ENCODE peak calls at places on chromosomes 12 and 14, in seven cellular contexts. One of them, this sample, is unnamed.

GRCh38 chr14:75333523-75334190 is 55.0 kb downstream of the FOS start:
- DNase-seq in NCI-H2171: no peak
- DNase-seq in IMR-90: no peak
- DNase-seq in stimulated activated CD4-positive, alpha-beta T cell treated with anti-CD3 and anti-CD28 coated beads, Interleukin-12 subunit alpha, Interleukin-12 subunit beta, amount 100 ng/mL, for 48 hours: no peak
- DNase-seq in NCI-H446: no peak
- DNase-seq in activated naive CD8-positive, alpha-beta T cell treated with anti-CD3 and anti-CD28 coated beads, Interleukin-2, amount 50 U/mL, for 16 hours: no peak
- DNase-seq in fibroblast of the aortic adventitia: no peak
- DNase-seq in this sample: no peak

GRCh38 chr14:101559624-101560533 is 1.4 kb upstream of the DIO3 start:
- DNase-seq in NCI-H2171: peak
- DNase-seq in IMR-90: peak
- DNase-seq in stimulated activated CD4-positive, alpha-beta T cell treated with anti-CD3 and anti-CD28 coated beads, Interleukin-12 subunit alpha, Interleukin-12 subunit beta, amount 100 ng/mL, for 48 hours: no peak
- DNase-seq in NCI-H446: no peak
- DNase-seq in activated naive CD8-positive, alpha-beta T cell treated with anti-CD3 and anti-CD28 coated beads, Interleukin-2, amount 50 U/mL, for 16 hours: no peak
- DNase-seq in fibroblast of the aortic adventitia: no peak
- DNase-seq in this sample: no peak

GRCh38 chr14:90381999-90382451 is 14.8 kb upstream of the CALM1 start:
- DNase-seq in NCI-H2171: no peak
- DNase-seq in IMR-90: no peak
- DNase-seq in stimulated activated CD4-positive, alpha-beta T cell treated with anti-CD3 and anti-CD28 coated beads, Interleukin-12 subunit alpha, Interleukin-12 subunit beta, amount 100 ng/mL, for 48 hours: no peak
- DNase-seq in NCI-H446: no peak
- DNase-seq in activated naive CD8-positive, alpha-beta T cell treated with anti-CD3 and anti-CD28 coated beads, Interleukin-2, amount 50 U/mL, for 16 hours: no peak
- DNase-seq in fibroblast of the aortic adventitia: no peak
- DNase-seq in this sample: no peak

GRCh38 chr14:57575482-57575881 is 81.8 kb upstream of the CCDC198 start:
- DNase-seq in NCI-H2171: no peak
- DNase-seq in IMR-90: no peak
- DNase-seq in stimulated activated CD4-positive, alpha-beta T cell treated with anti-CD3 and anti-CD28 coated beads, Interleukin-12 subunit alpha, Interleukin-12 subunit beta, amount 100 ng/mL, for 48 hours: no peak
- DNase-seq in NCI-H446: no peak
- DNase-seq in activated naive CD8-positive, alpha-beta T cell treated with anti-CD3 and anti-CD28 coated beads, Interleukin-2, amount 50 U/mL, for 16 hours: no peak
- DNase-seq in fibroblast of the aortic adventitia: no peak
- DNase-seq in this sample: no peak

GRCh38 chr12:103778781-103779180 is 62.3 kb downstream of the NT5DC3 start:
- DNase-seq in NCI-H2171: peak
- DNase-seq in IMR-90: no peak
- DNase-seq in stimulated activated CD4-positive, alpha-beta T cell treated with anti-CD3 and anti-CD28 coated beads, Interleukin-12 subunit alpha, Interleukin-12 subunit beta, amount 100 ng/mL, for 48 hours: no peak
- DNase-seq in NCI-H446: no peak
- DNase-seq in activated naive CD8-positive, alpha-beta T cell treated with anti-CD3 and anti-CD28 coated beads, Interleukin-2, amount 50 U/mL, for 16 hours: no peak
- DNase-seq in fibroblast of the aortic adventitia: no peak
- DNase-seq in this sample: no peak

GRCh38 chr12:916712-917445 is 32.6 kb downstream of the RAD52 start:
- DNase-seq in NCI-H2171: no peak
- DNase-seq in IMR-90: no peak
- DNase-seq in stimulated activated CD4-positive, alpha-beta T cell treated with anti-CD3 and anti-CD28 coated beads, Interleukin-12 subunit alpha, Interleukin-12 subunit beta, amount 100 ng/mL, for 48 hours: no peak
- DNase-seq in NCI-H446: no peak
- DNase-seq in activated naive CD8-positive, alpha-beta T cell treated with anti-CD3 and anti-CD28 coated beads, Interleukin-2, amount 50 U/mL, for 16 hours: no peak
- DNase-seq in fibroblast of the aortic adventitia: no peak
- DNase-seq in this sample: no peak

GRCh38 chr12:130249376-130249775 is 87.1 kb downstream of the FZD10 start:
- DNase-seq in NCI-H2171: no peak
- DNase-seq in IMR-90: no peak
- DNase-seq in stimulated activated CD4-positive, alpha-beta T cell treated with anti-CD3 and anti-CD28 coated beads, Interleukin-12 subunit alpha, Interleukin-12 subunit beta, amount 100 ng/mL, for 48 hours: no peak
- DNase-seq in NCI-H446: no peak
- DNase-seq in activated naive CD8-positive, alpha-beta T cell treated with anti-CD3 and anti-CD28 coated beads, Interleukin-2, amount 50 U/mL, for 16 hours: no peak
- DNase-seq in fibroblast of the aortic adventitia: no peak
- DNase-seq in this sample: no peak

GRCh38 chr14:72616294-72616693 is 277.6 kb downstream of the DPF3 start:
- DNase-seq in NCI-H2171: no peak
- DNase-seq in IMR-90: peak
- DNase-seq in stimulated activated CD4-positive, alpha-beta T cell treated with anti-CD3 and anti-CD28 coated beads, Interleukin-12 subunit alpha, Interleukin-12 subunit beta, amount 100 ng/mL, for 48 hours: no peak
- DNase-seq in NCI-H446: no peak
- DNase-seq in activated naive CD8-positive, alpha-beta T cell treated with anti-CD3 and anti-CD28 coated beads, Interleukin-2, amount 50 U/mL, for 16 hours: no peak
- DNase-seq in fibroblast of the aortic adventitia: peak
- DNase-seq in this sample: no peak

GRCh38 chr12:48069253-48069652 is 36.6 kb downstream of the SENP1 start:
- DNase-seq in NCI-H2171: no peak
- DNase-seq in IMR-90: peak
- DNase-seq in stimulated activated CD4-positive, alpha-beta T cell treated with anti-CD3 and anti-CD28 coated beads, Interleukin-12 subunit alpha, Interleukin-12 subunit beta, amount 100 ng/mL, for 48 hours: no peak
- DNase-seq in NCI-H446: no peak
- DNase-seq in activated naive CD8-positive, alpha-beta T cell treated with anti-CD3 and anti-CD28 coated beads, Interleukin-2, amount 50 U/mL, for 16 hours: no peak
- DNase-seq in fibroblast of the aortic adventitia: peak
- DNase-seq in this sample: no peak

GRCh38 chr14:79584679-79585078 is 626.6 kb downstream of the DIO2 start:
- DNase-seq in NCI-H2171: no peak
- DNase-seq in IMR-90: peak
- DNase-seq in stimulated activated CD4-positive, alpha-beta T cell treated with anti-CD3 and anti-CD28 coated beads, Interleukin-12 subunit alpha, Interleukin-12 subunit beta, amount 100 ng/mL, for 48 hours: no peak
- DNase-seq in NCI-H446: peak
- DNase-seq in activated naive CD8-positive, alpha-beta T cell treated with anti-CD3 and anti-CD28 coated beads, Interleukin-2, amount 50 U/mL, for 16 hours: no peak
- DNase-seq in fibroblast of the aortic adventitia: peak
- DNase-seq in this sample: no peak

GRCh38 chr12:54232790-54233189 is 44.0 kb upstream of the SMUG1 start:
- DNase-seq in NCI-H2171: no peak
- DNase-seq in IMR-90: peak
- DNase-seq in stimulated activated CD4-positive, alpha-beta T cell treated with anti-CD3 and anti-CD28 coated beads, Interleukin-12 subunit alpha, Interleukin-12 subunit beta, amount 100 ng/mL, for 48 hours: no peak
- DNase-seq in NCI-H446: no peak
- DNase-seq in activated naive CD8-positive, alpha-beta T cell treated with anti-CD3 and anti-CD28 coated beads, Interleukin-2, amount 50 U/mL, for 16 hours: no peak
- DNase-seq in fibroblast of the aortic adventitia: peak
- DNase-seq in this sample: no peak

GRCh38 chr14:90697146-90697545 is 119.1 kb downstream of the TTC7B start:
- DNase-seq in NCI-H2171: no peak
- DNase-seq in IMR-90: no peak
- DNase-seq in stimulated activated CD4-positive, alpha-beta T cell treated with anti-CD3 and anti-CD28 coated beads, Interleukin-12 subunit alpha, Interleukin-12 subunit beta, amount 100 ng/mL, for 48 hours: no peak
- DNase-seq in NCI-H446: peak
- DNase-seq in activated naive CD8-positive, alpha-beta T cell treated with anti-CD3 and anti-CD28 coated beads, Interleukin-2, amount 50 U/mL, for 16 hours: no peak
- DNase-seq in fibroblast of the aortic adventitia: no peak
- DNase-seq in this sample: no peak

GRCh38 chr12:54723653-54724256 is 75.6 kb upstream of the DCD start:
- DNase-seq in NCI-H2171: no peak
- DNase-seq in IMR-90: peak
- DNase-seq in stimulated activated CD4-positive, alpha-beta T cell treated with anti-CD3 and anti-CD28 coated beads, Interleukin-12 subunit alpha, Interleukin-12 subunit beta, amount 100 ng/mL, for 48 hours: peak
- DNase-seq in NCI-H446: no peak
- DNase-seq in activated naive CD8-positive, alpha-beta T cell treated with anti-CD3 and anti-CD28 coated beads, Interleukin-2, amount 50 U/mL, for 16 hours: no peak
- DNase-seq in fibroblast of the aortic adventitia: peak
- DNase-seq in this sample: peak

GRCh38 chr12:119369907-119370546 is 35.5 kb downstream of the CCDC60 start:
- DNase-seq in NCI-H2171: no peak
- DNase-seq in IMR-90: no peak
- DNase-seq in stimulated activated CD4-positive, alpha-beta T cell treated with anti-CD3 and anti-CD28 coated beads, Interleukin-12 subunit alpha, Interleukin-12 subunit beta, amount 100 ng/mL, for 48 hours: no peak
- DNase-seq in NCI-H446: no peak
- DNase-seq in activated naive CD8-positive, alpha-beta T cell treated with anti-CD3 and anti-CD28 coated beads, Interleukin-2, amount 50 U/mL, for 16 hours: no peak
- DNase-seq in fibroblast of the aortic adventitia: no peak
- DNase-seq in this sample: no peak

This sample was measured in stimulated activated naive CD8-positive, alpha-beta T cell treated with anti-CD3 and anti-CD28 coated beads, Interleukin-15, amount 100 ng/mL, for 72 hours.